ENCODE peak calls at places on chromosomes 2 and 18, in four cellular contexts. Z, O, D and K are unnamed samples. For H3K79me1, the result is how much of the 10 kb centered on the place peaks cover.

GRCh38 chr18:36461551-36461987 is 164.1 kb downstream of the FHOD3 start:
- DNase-seq in Z (no peak), O (no peak), D (no peak), K (peak)

GRCh38 chr18:51537487-51537886 is 340.0 kb upstream of the MEX3C start:
- DNase-seq in Z (peak), O (peak), D (peak), K (peak)

GRCh38 chr2:161825429-161825828 is 201.2 kb downstream of the SLC4A10 start:
- DNase-seq in Z (no peak), O (no peak), D (no peak), K (no peak)

GRCh38 chr2:169315357-169315756 is 47.0 kb downstream of the LRP2 start:
- DNase-seq in Z (no peak), O (no peak), D (no peak), K (no peak)

GRCh38 chr2:73269686-73270465 is 14.4 kb downstream of the FBXO41 start:
- DNase-seq in Z (no peak), O (no peak), D (no peak), K (no peak)

GRCh38 chr2:177783835-177784448 is 288.6 kb downstream of the PDE11A start:
- DNase-seq in Z (no peak), O (no peak), D (no peak), K (no peak)

GRCh38 chr2:238999290-238999741 is 151.4 kb downstream of the TWIST2 start:
- DNase-seq in Z (no peak), O (no peak), D (no peak), K (no peak)

GRCh38 chr2:174688079-174688478 is 76.2 kb downstream of the CHRNA1 start:
- DNase-seq in Z (no peak), O (no peak), D (no peak), K (peak)

GRCh38 chr2:150133623-150134022 is 353.8 kb downstream of the RND3 start:
- DNase-seq in Z (no peak), O (no peak), D (no peak), K (peak)

GRCh38 chr2:109254174-109254904 is 125.3 kb downstream of the SH3RF3 start:
- DNase-seq in Z (no peak), O (no peak), D (no peak), K (no peak)
- H3K79me1 ChIP-seq in Z (under half), O (under half), D (under half), K (under half)

GRCh38 chr18:63067939-63068338 is 251.6 kb downstream of the BCL2 start:
- DNase-seq in Z (no peak), O (no peak), D (no peak), K (no peak)

GRCh38 chr18:63063171-63063570 is 256.4 kb downstream of the BCL2 start:
- DNase-seq in Z (no peak), O (no peak), D (no peak), K (no peak)

GRCh38 chr18:63062246-63062645 is 257.3 kb downstream of the BCL2 start:
- DNase-seq in Z (no peak), O (no peak), D (no peak), K (no peak)

GRCh38 chr18:63069496-63069895 is 250.1 kb downstream of the BCL2 start:
- DNase-seq in Z (no peak), O (no peak), D (no peak), K (no peak)

DNA sequence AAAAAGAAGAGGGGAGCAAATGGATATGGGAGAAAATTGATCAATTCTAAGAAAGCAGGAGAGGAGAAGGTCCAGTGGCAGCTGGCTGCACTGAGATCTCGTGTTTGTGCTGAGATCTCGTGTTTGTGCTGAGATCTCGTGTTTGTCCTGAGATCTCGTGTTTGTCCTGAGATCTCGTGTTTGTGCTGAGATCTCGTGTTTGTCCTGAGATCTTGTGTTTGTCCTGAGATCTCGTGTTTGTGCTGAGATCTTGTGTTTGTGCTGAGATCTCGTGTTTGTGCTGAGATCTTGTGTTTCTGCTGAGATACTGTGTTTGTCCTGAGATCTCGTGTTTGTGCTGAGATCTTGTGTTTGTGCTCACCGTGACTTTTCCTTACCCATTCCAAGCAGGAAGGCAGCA is 254.4 kb downstream of the BCL2 start:
- DNase-seq in Z (no peak), O (no peak), D (no peak), K (no peak)
- H2AFZ ChIP-seq in Z (no peak), O (peak), D (peak), K (no peak)

GRCh38 chr18:80010551-80010906 is 22.2 kb upstream of the TXNL4A start:
- DNase-seq in Z (no peak), O (no peak), D (no peak), K (no peak)
- H3K4me2 ChIP-seq in Z (no peak), O (no peak), D (no peak), K (no peak)

GRCh38 chr2:112600634-112601033 is 16.2 kb downstream of the CHCHD5 start:
- DNase-seq in Z (no peak), O (no peak), D (no peak), K (no peak)
- H3K79me1 ChIP-seq in Z (under half), O (under half), D (under half), K (under half)

DNA sequence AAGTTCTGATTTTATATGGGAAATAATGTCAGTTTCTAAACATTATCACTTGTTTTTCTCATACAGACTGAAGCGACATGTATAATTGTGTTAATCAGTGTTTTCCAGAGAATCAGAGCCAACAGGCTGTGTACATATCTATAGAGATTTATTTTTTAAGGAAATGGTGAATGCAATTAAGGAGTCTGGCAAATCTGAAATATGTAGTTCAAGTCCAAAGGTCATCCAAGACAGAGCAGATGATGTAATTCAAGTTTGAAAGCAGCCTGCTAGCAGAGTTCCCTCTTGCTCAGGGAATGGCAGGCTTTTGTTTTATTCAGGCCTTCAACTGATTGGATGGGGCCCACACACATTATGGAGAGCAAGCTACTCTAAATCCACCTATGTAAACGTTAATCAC is 282.6 kb downstream of the CBLN2 start:
- DNase-seq in Z (no peak), O (no peak), D (no peak), K (no peak)
- H2AFZ ChIP-seq in Z (no peak), O (no peak), D (no peak), K (no peak)

GRCh38 chr2:144503221-144503620 is 16.7 kb downstream of the ZEB2 start:
- DNase-seq in Z (no peak), O (no peak), D (no peak), K (no peak)
- H3K4me2 ChIP-seq in Z (no peak), O (no peak), D (no peak), K (no peak)

GRCh38 chr2:120924924-120925323 is 189.3 kb downstream of the GLI2 start:
- DNase-seq in Z (no peak), O (no peak), D (no peak), K (no peak)

GRCh38 chr2:120923426-120923825 is 187.8 kb downstream of the GLI2 start:
- DNase-seq in Z (no peak), O (no peak), D (no peak), K (no peak)

GRCh38 chr2:120921457-120921856 is 185.8 kb downstream of the GLI2 start:
- DNase-seq in Z (no peak), O (no peak), D (no peak), K (no peak)

GRCh38 chr2:120920438-120920814 is 184.8 kb downstream of the GLI2 start:
- DNase-seq in Z (no peak), O (no peak), D (no peak), K (no peak)

DNA sequence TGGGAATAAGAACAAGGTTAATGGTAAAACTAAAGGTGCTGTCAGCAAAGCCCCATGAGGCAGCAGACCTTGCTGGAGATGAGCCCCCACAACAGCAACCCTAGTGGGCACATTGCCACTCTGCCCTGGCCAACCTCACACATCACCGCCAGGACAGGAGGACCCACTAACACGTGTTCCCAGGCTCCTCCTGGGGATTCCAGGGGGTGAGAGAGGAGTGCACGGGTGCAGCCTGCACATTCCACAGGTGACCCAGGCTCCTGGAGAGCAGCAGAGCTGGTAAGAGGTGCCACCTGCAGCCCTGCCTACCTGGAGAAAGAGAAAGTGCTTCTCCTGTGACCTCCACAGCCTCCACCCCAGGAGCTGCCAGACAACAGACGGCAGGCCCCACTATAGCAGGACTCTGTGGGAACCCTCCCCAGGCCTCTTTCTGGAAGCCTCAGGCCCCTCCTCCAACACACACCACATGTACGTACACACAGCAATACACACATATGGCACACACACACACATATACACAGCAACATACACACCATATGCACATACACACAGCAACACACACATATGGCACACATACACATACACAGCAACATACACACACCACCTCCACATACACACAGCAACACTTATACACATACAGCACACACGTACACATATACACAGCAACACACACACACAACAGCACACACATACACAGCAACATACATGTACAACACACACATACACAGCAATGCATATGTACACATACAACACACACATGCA is 187.1 kb downstream of the GLI2 start:
- DNase-seq in Z (no peak), O (no peak), D (no peak), K (no peak)
- H3K79me1 ChIP-seq in Z (under half), O (under half), D (under half), K (under half)

DNA sequence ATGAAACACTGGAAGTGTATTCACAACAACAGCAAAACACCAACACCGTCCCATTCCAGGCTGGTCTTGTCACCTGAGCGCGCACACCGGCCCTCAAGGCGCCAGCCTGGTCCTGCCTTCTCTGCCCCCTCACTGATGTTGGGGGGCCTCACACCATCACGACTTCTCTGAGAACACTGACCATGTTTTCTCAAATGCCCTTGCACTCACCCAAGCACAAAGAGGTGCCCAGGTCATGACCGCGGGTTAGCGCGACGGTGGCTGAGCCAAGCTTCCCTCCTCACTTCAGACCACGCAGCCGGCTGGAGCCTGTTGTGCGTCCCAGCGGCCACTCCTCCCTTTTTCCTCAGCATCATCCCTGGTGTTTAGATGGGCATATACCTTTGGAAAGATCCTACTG is 101.3 kb upstream of the SALL3 start:
- DNase-seq in Z (no peak), O (no peak), D (no peak), K (no peak)
- H2AFZ ChIP-seq in Z (no peak), O (no peak), D (no peak), K (no peak)

DNA sequence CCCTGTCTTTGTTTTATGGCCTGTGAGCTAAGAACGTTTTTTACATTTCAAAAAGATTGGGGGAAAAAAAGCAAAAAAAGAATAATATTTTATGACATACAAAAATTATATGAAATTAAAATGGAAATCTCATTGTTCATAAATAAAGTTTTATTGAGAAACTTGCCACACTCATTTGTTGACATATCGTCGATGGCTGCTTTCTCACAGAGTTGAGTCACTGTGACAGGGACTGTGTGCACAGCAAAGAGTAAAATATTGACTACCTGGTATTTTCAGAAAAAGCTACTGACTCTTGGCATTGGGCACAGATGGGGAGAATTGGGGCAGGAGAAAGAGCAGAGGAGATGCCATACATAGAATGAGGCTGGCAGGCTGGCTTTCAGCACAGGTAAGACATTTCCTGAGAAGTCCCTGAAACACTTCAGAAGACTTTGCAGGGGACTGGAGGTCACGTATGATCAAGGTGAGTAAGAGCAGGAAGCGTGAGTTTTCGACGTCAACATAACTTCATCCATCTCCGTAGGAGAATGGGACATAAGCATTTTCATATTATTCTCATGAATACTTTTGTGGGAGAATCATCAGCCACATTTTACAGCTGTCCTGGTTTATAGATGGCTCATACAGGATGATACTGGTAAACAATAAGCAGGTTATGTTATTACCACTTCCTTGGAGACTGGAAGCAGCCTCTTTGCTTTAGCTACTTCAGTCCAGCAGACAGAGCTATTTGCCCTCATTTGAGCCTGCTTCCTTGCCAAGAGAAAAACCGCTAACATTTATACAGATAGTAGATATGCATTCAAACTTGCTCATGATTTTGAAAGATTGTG is 32.5 kb upstream of the PUM2 start:
- DNase-seq in Z (no peak), O (no peak), D (no peak), K (no peak)
- H3K4me2 ChIP-seq in Z (no peak), O (no peak), D (no peak), K (no peak)